ENCODE peak calls at places on chromosomes 5 and 9, in seven cellular contexts. One of them, this sample, is unnamed.

GRCh38 chr9:135906291-135907005 is 898 bp downstream of the CAMSAP1 start:
- DNase-seq in GM12878: no peak
- DNase-seq in GM12891: no peak
- DNase-seq in HepG2: no peak
- DNase-seq in K562: peak
- DNase-seq in SK-N-SH: peak
- DNase-seq in H1: peak
- DNase-seq in this sample: no peak

GRCh38 chr9:100427366-100428263 is 672 bp downstream of the MSANTD3 start:
- DNase-seq in GM12878: no peak
- DNase-seq in GM12891: no peak
- DNase-seq in HepG2: peak
- DNase-seq in K562: peak
- DNase-seq in SK-N-SH: no peak
- DNase-seq in H1: no peak
- DNase-seq in this sample: no peak

GRCh38 chr9:127177221-127177620 is 54.8 kb upstream of the ANGPTL2 start:
- DNase-seq in GM12878: no peak
- DNase-seq in GM12891: no peak
- DNase-seq in HepG2: no peak
- DNase-seq in K562: no peak
- DNase-seq in SK-N-SH: no peak
- DNase-seq in H1: no peak
- DNase-seq in this sample: no peak

GRCh38 chr5:126988021-126988569 is 42.3 kb downstream of the MARCHF3 start:
- DNase-seq in GM12878: peak
- DNase-seq in GM12891: no peak
- DNase-seq in HepG2: no peak
- DNase-seq in K562: no peak
- DNase-seq in SK-N-SH: no peak
- DNase-seq in H1: no peak
- DNase-seq in this sample: no peak

GRCh38 chr9:13388157-13388556 is 108.7 kb upstream of the MPDZ start:
- DNase-seq in GM12878: no peak
- DNase-seq in GM12891: no peak
- DNase-seq in HepG2: no peak
- DNase-seq in K562: no peak
- DNase-seq in SK-N-SH: no peak
- DNase-seq in H1: no peak
- DNase-seq in this sample: no peak

GRCh38 chr5:36125868-36126267 is 25.8 kb downstream of the LMBRD2 start:
- DNase-seq in GM12878: no peak
- DNase-seq in GM12891: no peak
- DNase-seq in HepG2: no peak
- DNase-seq in K562: peak
- DNase-seq in SK-N-SH: no peak
- DNase-seq in H1: no peak
- DNase-seq in this sample: no peak

GRCh38 chr9:128166169-128166568 is 6.1 kb downstream of the BBLN start:
- DNase-seq in GM12878: no peak
- DNase-seq in GM12891: no peak
- DNase-seq in HepG2: no peak
- DNase-seq in K562: no peak
- DNase-seq in SK-N-SH: no peak
- DNase-seq in H1: no peak
- DNase-seq in this sample: no peak

GRCh38 chr5:135978212-135978631 is 23.4 kb upstream of the LECT2 start:
- DNase-seq in GM12878: no peak
- DNase-seq in GM12891: no peak
- DNase-seq in HepG2: no peak
- DNase-seq in K562: no peak
- DNase-seq in SK-N-SH: no peak
- DNase-seq in H1: no peak
- DNase-seq in this sample: no peak

GRCh38 chr9:131361202-131361833 is 32.6 kb upstream of the PRRC2B start:
- DNase-seq in GM12878: no peak
- DNase-seq in GM12891: no peak
- DNase-seq in HepG2: no peak
- DNase-seq in K562: peak
- DNase-seq in SK-N-SH: no peak
- DNase-seq in H1: no peak
- DNase-seq in this sample: no peak

GRCh38 chr5:68749648-68750047 is 344.2 kb upstream of the SLC30A5 start:
- DNase-seq in GM12878: no peak
- DNase-seq in GM12891: no peak
- DNase-seq in HepG2: no peak
- DNase-seq in K562: no peak
- DNase-seq in SK-N-SH: no peak
- DNase-seq in H1: no peak
- DNase-seq in this sample: no peak

GRCh38 chr5:153267506-153267905 is 223.0 kb upstream of the GRIA1 start:
- DNase-seq in GM12878: no peak
- DNase-seq in GM12891: no peak
- DNase-seq in HepG2: no peak
- DNase-seq in K562: no peak
- DNase-seq in SK-N-SH: no peak
- DNase-seq in H1: no peak
- DNase-seq in this sample: no peak

GRCh38 chr5:1294839-1295649 is at the start of gene TERT:
- DNase-seq in GM12878: no peak
- DNase-seq in GM12891: no peak
- DNase-seq in HepG2: no peak
- DNase-seq in K562: peak
- DNase-seq in SK-N-SH: peak
- DNase-seq in H1: peak
- DNase-seq in this sample: no peak

GRCh38 chr9:128151343-128152132 is 2.3 kb downstream of the LCN2 start:
- DNase-seq in GM12878: no peak
- DNase-seq in GM12891: peak
- DNase-seq in HepG2: no peak
- DNase-seq in K562: no peak
- DNase-seq in SK-N-SH: no peak
- DNase-seq in H1: no peak
- DNase-seq in this sample: peak

GRCh38 chr9:36136894-36137391 is 410 bp downstream of the GLIPR2 start:
- DNase-seq in GM12878: no peak
- DNase-seq in GM12891: peak
- DNase-seq in HepG2: no peak
- DNase-seq in K562: no peak
- DNase-seq in SK-N-SH: peak
- DNase-seq in H1: peak
- DNase-seq in this sample: no peak

GRCh38 chr5:176735383-176736265 is 74.7 kb upstream of the UNC5A start:
- DNase-seq in GM12878: no peak
- DNase-seq in GM12891: no peak
- DNase-seq in HepG2: no peak
- DNase-seq in K562: no peak
- DNase-seq in SK-N-SH: peak
- DNase-seq in H1: no peak
- DNase-seq in this sample: no peak

GRCh38 chr5:144335561-144335960 is 164.9 kb downstream of the KCTD16 start:
- DNase-seq in GM12878: peak
- DNase-seq in GM12891: no peak
- DNase-seq in HepG2: no peak
- DNase-seq in K562: no peak
- DNase-seq in SK-N-SH: no peak
- DNase-seq in H1: no peak
- DNase-seq in this sample: no peak

GRCh38 chr9:28848671-28849070 is 1275.4 kb upstream of the C9orf72 start:
- DNase-seq in GM12878: no peak
- DNase-seq in GM12891: no peak
- DNase-seq in HepG2: no peak
- DNase-seq in K562: no peak
- DNase-seq in SK-N-SH: no peak
- DNase-seq in H1: no peak
- DNase-seq in this sample: no peak

GRCh38 chr5:14123551-14123950 is 19.6 kb upstream of the TRIO start:
- DNase-seq in GM12878: no peak
- DNase-seq in GM12891: no peak
- DNase-seq in HepG2: no peak
- DNase-seq in K562: no peak
- DNase-seq in SK-N-SH: no peak
- DNase-seq in H1: no peak
- DNase-seq in this sample: no peak

GRCh38 chr5:32869216-32869615 is 158.1 kb downstream of the NPR3 start:
- DNase-seq in GM12878: no peak
- DNase-seq in GM12891: no peak
- DNase-seq in HepG2: no peak
- DNase-seq in K562: no peak
- DNase-seq in SK-N-SH: no peak
- DNase-seq in H1: no peak
- DNase-seq in this sample: no peak

GRCh38 chr9:127418037-127418471 is 6.1 kb upstream of the ZNF79 start:
- DNase-seq in GM12878: no peak
- DNase-seq in GM12891: peak
- DNase-seq in HepG2: peak
- DNase-seq in K562: peak
- DNase-seq in SK-N-SH: peak
- DNase-seq in H1: peak
- DNase-seq in this sample: peak

GRCh38 chr9:111375817-111376564 is 46.0 kb upstream of the OR2K2 start:
- DNase-seq in GM12878: no peak
- DNase-seq in GM12891: no peak
- DNase-seq in HepG2: no peak
- DNase-seq in K562: no peak
- DNase-seq in SK-N-SH: no peak
- DNase-seq in H1: no peak
- DNase-seq in this sample: no peak

GRCh38 chr5:33371660-33372059 is 69.1 kb upstream of the TARS1 start:
- DNase-seq in GM12878: no peak
- DNase-seq in GM12891: no peak
- DNase-seq in HepG2: no peak
- DNase-seq in K562: no peak
- DNase-seq in SK-N-SH: no peak
- DNase-seq in H1: no peak
- DNase-seq in this sample: no peak

GRCh38 chr9:86341007-86341491 is 13.2 kb downstream of the TUT7 start:
- DNase-seq in GM12878: no peak
- DNase-seq in GM12891: no peak
- DNase-seq in HepG2: no peak
- DNase-seq in K562: no peak
- DNase-seq in SK-N-SH: no peak
- DNase-seq in H1: no peak
- DNase-seq in this sample: no peak

GRCh38 chr5:94125107-94125506 is 383.7 kb upstream of the POU5F2 start:
- DNase-seq in GM12878: no peak
- DNase-seq in GM12891: no peak
- DNase-seq in HepG2: no peak
- DNase-seq in K562: no peak
- DNase-seq in SK-N-SH: no peak
- DNase-seq in H1: no peak
- DNase-seq in this sample: no peak

GRCh38 chr5:7779019-7779662 is 71.8 kb downstream of the CFAP90 start:
- DNase-seq in GM12878: peak
- DNase-seq in GM12891: no peak
- DNase-seq in HepG2: no peak
- DNase-seq in K562: no peak
- DNase-seq in SK-N-SH: no peak
- DNase-seq in H1: no peak
- DNase-seq in this sample: no peak
- TF ChIP-seq TAF1 in GM12878: no peak
- TF ChIP-seq TAF1 in GM12891: no peak
- TF ChIP-seq TAF1 in HepG2: no peak
- TF ChIP-seq TAF1 in K562: no peak
- TF ChIP-seq TAF1 in SK-N-SH: no peak
- TF ChIP-seq TAF1 in H1: no peak
- TF ChIP-seq TAF1 in this sample: no peak

DNA sequence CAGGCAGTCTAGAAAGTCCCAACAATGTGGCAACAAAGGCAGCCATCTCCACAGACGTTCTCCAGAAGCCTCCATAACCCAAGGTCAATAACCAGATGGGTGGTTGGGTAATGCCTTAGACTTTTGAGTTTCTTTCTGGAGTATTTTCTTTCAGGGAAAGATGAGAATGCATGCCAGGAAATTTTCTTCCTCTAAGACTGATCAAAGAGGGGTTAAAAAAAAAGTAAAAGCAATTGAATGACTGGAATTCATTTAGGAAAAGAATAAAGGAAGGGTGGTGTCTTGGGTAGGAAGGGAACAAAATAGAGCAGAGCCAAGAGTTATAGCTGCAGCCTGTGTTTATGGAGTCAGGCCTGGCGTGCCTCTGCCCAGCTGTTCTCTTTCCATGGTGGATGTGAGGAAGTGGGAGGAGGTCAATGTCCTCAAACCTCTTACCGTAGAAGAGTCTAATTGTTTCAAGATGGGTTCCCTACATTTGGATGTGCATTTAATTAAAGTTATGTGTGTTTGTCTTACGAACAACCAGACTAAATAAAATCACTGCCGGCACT is 76.6 kb upstream of the TTC23L start:
- DNase-seq in GM12878: no peak
- DNase-seq in GM12891: no peak
- DNase-seq in HepG2: no peak
- DNase-seq in K562: no peak
- DNase-seq in SK-N-SH: peak
- DNase-seq in H1: no peak
- DNase-seq in this sample: no peak
- TF ChIP-seq POLR2AphosphoS5 in GM12878: no peak
- TF ChIP-seq POLR2AphosphoS5 in GM12891: no peak
- TF ChIP-seq POLR2AphosphoS5 in HepG2: no peak
- TF ChIP-seq POLR2AphosphoS5 in K562: no peak
- TF ChIP-seq POLR2AphosphoS5 in SK-N-SH: peak
- TF ChIP-seq POLR2AphosphoS5 in H1: peak
- TF ChIP-seq POLR2AphosphoS5 in this sample: no peak

DNA sequence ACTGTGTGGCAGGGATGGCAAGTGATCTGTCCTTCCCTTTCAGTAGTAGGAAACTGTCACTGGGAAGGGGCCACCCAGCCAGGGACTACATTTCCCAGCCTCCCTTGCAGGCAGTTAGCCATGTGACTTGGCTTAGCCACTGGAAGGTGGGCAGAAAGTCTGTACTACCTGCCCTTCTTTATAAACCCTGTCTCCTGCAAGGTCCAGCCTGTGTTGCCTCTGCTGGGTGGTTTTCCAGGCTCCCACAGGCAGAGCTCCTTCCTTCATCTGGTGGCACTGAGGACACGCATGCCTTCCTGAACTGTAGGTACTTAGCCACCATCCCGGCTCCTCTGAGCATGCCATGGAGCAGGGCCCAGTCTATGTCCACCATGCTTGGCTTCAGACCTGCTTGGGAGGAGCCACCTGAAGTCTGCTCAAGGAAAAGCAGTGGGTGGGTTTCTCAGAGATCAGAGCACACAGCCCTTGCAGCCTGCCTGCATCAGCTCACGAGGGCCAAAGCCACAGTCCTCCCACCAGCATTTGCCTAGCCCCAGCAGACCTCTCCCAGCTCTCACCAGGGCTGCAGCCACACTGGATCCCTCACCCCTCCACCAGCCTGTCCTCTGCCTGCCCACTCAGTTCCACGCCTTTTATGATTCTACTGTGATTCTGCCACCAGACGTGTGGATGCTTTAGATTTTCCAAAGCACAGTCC is 16.7 kb upstream of the SLC25A51 start:
- DNase-seq in GM12878: no peak
- DNase-seq in GM12891: peak
- DNase-seq in HepG2: no peak
- DNase-seq in K562: peak
- DNase-seq in SK-N-SH: no peak
- DNase-seq in H1: no peak
- DNase-seq in this sample: no peak
- TF ChIP-seq TAF1 in GM12878: no peak
- TF ChIP-seq TAF1 in GM12891: no peak
- TF ChIP-seq TAF1 in HepG2: no peak
- TF ChIP-seq TAF1 in K562: no peak
- TF ChIP-seq TAF1 in SK-N-SH: no peak
- TF ChIP-seq TAF1 in H1: no peak
- TF ChIP-seq TAF1 in this sample: no peak

GRCh38 chr9:33289501-33289900 is 815 bp upstream of the NFX1 start:
- DNase-seq in GM12878: no peak
- DNase-seq in GM12891: no peak
- DNase-seq in HepG2: no peak
- DNase-seq in K562: no peak
- DNase-seq in SK-N-SH: peak
- DNase-seq in H1: no peak
- DNase-seq in this sample: peak
- TF ChIP-seq POLR2AphosphoS5 in GM12878: no peak
- TF ChIP-seq POLR2AphosphoS5 in GM12891: no peak
- TF ChIP-seq POLR2AphosphoS5 in HepG2: no peak
- TF ChIP-seq POLR2AphosphoS5 in K562: no peak
- TF ChIP-seq POLR2AphosphoS5 in SK-N-SH: no peak
- TF ChIP-seq POLR2AphosphoS5 in H1: no peak
- TF ChIP-seq POLR2AphosphoS5 in this sample: no peak

This sample was measured in GM12892.